ENCODE peak calls at places on chromosomes 5 and 9, in seven cellular contexts. Q is HepG2, F is SK-N-SH, S is HCT116, V is H1, N is GM12878, G is K562. J is an unnamed sample.

GRCh38 chr9:38196721-38197120 is 127.7 kb upstream of the SHB start:
- DNase-seq in Q (no peak), F (no peak), S (no peak), V (no peak), N (no peak), G (no peak), J (peak; percentile 77)

GRCh38 chr5:73917433-73917832 is 291.4 kb downstream of the ARHGEF28 start:
- DNase-seq in Q (no peak), F (no peak), S (no peak), V (no peak), N (no peak), G (no peak), J (peak; percentile 75)

GRCh38 chr5:112077180-112077579 is 320.2 kb upstream of the NREP start:
- DNase-seq in Q (no peak), F (no peak), S (no peak), V (no peak), N (peak; percentile 25), G (no peak), J (no peak)

GRCh38 chr5:61659221-61659696 is 327.2 kb downstream of the ZSWIM6 start:
- DNase-seq in Q (no peak), F (no peak), S (no peak), V (peak; percentile 76), N (no peak), G (no peak), J (no peak)

GRCh38 chr5:132753135-132753987 is 6.1 kb downstream of the CCNI2 start:
- DNase-seq in Q (peak; percentile 29), F (peak; percentile 47), S (no peak), V (peak; percentile 47), N (no peak), G (no peak), J (no peak)

GRCh38 chr5:116572375-116573278 is 2.0 kb downstream of the SEMA6A start:
- DNase-seq in Q (no peak), F (peak; percentile 78), S (no peak), V (peak; percentile 64), N (no peak), G (no peak), J (peak; percentile 71)

GRCh38 chr5:51336878-51337277 is 46.4 kb upstream of the ISL1 start:
- DNase-seq in Q (no peak), F (no peak), S (no peak), V (no peak), N (no peak), G (no peak), J (no peak)

GRCh38 chr9:27785714-27786100 is 212.4 kb upstream of the C9orf72 start:
- DNase-seq in Q (no peak), F (no peak), S (no peak), V (no peak), N (peak; percentile 23), G (no peak), J (no peak)

GRCh38 chr5:14142202-14142855 is 813 bp upstream of the TRIO start:
- DNase-seq in Q (no peak), F (no peak), S (no peak), V (no peak), N (no peak), G (no peak), J (peak; percentile 17)

GRCh38 chr9:7259544-7260241 is 501.9 kb downstream of the KDM4C start:
- DNase-seq in Q (no peak), F (peak; percentile 11), S (no peak), V (no peak), N (no peak), G (no peak), J (no peak)

GRCh38 chr9:110935829-110936228 is 102.4 kb downstream of the LPAR1 start:
- DNase-seq in Q (no peak), F (no peak), S (no peak), V (no peak), N (no peak), G (no peak), J (no peak)

GRCh38 chr5:92836861-92837755 is 743.9 kb downstream of the NR2F1-AS1 start:
- DNase-seq in Q (no peak), F (no peak), S (no peak), V (no peak), N (no peak), G (no peak), J (peak; percentile 10)

GRCh38 chr5:140267559-140268018 is 35.3 kb downstream of the PFDN1 start:
- DNase-seq in Q (no peak), F (no peak), S (no peak), V (no peak), N (no peak), G (no peak), J (no peak)

GRCh38 chr9:78029601-78030552 is 1.7 kb downstream of the GNAQ start:
- DNase-seq in Q (no peak), F (no peak), S (no peak), V (no peak), N (no peak), G (peak; percentile 37), J (peak; percentile 24)

GRCh38 chr9:35002623-35003022 is 13.1 kb downstream of the DNAJB5 start:
- DNase-seq in Q (no peak), F (peak; percentile 0), S (no peak), V (no peak), N (no peak), G (no peak), J (no peak)

GRCh38 chr5:179802950-179803562 is 3.6 kb downstream of the MGAT4B start:
- DNase-seq in Q (no peak), F (no peak), S (no peak), V (peak; percentile 59), N (no peak), G (no peak), J (no peak)

GRCh38 chr5:159547466-159548195 is 217.3 kb upstream of the IL12B start:
- DNase-seq in Q (no peak), F (no peak), S (no peak), V (no peak), N (no peak), G (no peak), J (no peak)

GRCh38 chr9:105643795-105644194 is 18.5 kb upstream of the TAL2 start:
- DNase-seq in Q (no peak), F (no peak), S (no peak), V (no peak), N (no peak), G (no peak), J (no peak)
- TF ChIP-seq JUND in Q (no peak), F (no peak), S (no peak), V (no peak), N (no peak), G (no peak), J (no peak)

DNA sequence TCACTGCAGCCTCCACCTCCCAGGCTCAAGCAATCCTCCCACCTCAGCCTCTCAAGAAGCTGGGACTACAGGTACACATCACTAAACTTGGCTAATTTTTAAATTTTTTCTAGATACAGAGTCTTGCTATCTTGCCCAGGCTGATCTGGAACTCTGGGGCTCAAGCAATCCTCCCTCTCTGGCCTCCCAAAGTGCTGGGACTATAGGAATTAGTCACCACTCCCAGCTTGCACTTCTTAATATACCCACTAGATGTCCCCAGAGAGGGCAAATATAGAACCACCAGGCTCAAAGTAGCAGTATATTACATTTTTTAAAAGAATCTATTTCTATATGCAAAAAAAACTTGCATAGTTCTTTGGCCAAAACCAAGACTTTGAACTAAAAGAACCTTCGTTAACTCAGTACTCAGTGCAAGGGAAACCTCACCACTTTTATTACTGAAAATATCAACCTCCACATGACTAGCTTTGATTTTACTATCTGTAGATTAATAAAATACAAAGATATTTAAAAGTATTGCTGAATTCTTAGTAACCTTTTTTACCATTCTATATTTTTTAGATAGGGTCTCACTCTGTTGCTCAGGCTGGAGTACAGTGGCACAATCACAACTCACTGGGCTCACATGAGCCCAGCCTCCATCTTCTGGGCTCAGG is 25.8 kb upstream of the HSD17B3 start:
- DNase-seq in Q (peak; percentile 51), F (peak; percentile 68), S (no peak), V (no peak), N (peak; percentile 8), G (peak; percentile 52), J (peak; percentile 16)
- TF ChIP-seq JUND in Q (no peak), F (no peak), S (no peak), V (no peak), N (no peak), G (no peak), J (no peak)

DNA sequence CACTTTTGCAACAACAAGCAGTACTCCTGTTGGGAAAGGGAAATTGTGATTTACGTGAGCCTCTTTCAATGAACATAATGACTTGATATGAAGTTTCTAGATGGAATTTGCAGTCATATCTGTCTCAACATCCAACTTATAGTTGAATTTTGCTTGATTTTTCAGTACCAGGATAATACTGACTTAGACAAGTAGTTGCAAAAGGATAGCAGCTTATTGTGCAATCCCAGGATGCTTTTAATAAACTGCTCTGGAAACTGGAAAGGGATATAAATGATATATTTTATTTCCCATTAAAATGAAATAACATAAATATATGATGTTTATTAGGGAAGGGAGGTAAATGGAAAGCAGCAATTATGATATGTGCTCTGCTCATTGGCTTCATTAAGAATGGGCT is 174.4 kb upstream of the RGMB start:
- DNase-seq in Q (no peak), F (no peak), S (no peak), V (no peak), N (no peak), G (no peak), J (no peak)
- TF ChIP-seq JUND in Q (no peak), F (no peak), S (no peak), V (no peak), N (no peak), G (no peak), J (no peak)

DNA sequence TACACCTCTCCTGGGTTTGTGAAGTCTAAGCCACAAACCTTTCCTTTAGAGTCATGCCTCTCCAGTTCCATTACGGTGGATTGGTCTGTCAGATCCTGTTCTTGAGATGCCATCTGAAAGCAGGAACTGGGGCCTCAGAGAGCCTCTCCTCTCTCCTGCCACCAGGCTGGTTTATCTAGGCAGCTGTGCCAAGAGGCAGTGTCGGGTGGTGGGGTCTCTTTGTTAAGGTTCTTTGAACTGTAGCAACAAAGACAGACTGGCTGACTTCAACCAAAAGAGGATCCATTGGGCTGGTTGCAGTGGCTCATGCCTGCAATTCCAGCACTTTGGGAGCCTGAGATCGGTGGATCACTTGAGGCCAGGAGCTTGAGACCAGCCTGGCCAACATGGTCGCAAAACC is 66.0 kb upstream of the ANGPTL2 start:
- DNase-seq in Q (no peak), F (no peak), S (no peak), V (no peak), N (no peak), G (no peak), J (no peak)
- TF ChIP-seq JUND in Q (no peak), F (no peak), S (no peak), V (no peak), N (no peak), G (no peak), J (no peak)

GRCh38 chr9:33762343-33762742 is 33.0 kb upstream of the PRSS3 start:
- DNase-seq in Q (no peak), F (no peak), S (no peak), V (no peak), N (no peak), G (no peak), J (no peak)
- TF ChIP-seq JUND in Q (no peak), F (no peak), S (no peak), V (no peak), N (no peak), G (no peak), J (no peak)

J was measured in T47D.